ENCODE peak calls at places on chromosomes 16 and 17, in four cellular contexts. One of them, this sample, is unnamed.

GRCh38 chr16:88816736-88817535 is 5.2 kb upstream of the APRT start:
- DNase-seq in coronary artery: no peak
- DNase-seq in Peyer's patch: no peak
- DNase-seq in iris pigment epithelial cell: no peak
- DNase-seq in this sample: no peak

GRCh38 chr17:28901866-28902818 is 737 bp downstream of the DHRS13 start:
- DNase-seq in Peyer's patch: peak
- DNase-seq in coronary artery: no peak
- DNase-seq in iris pigment epithelial cell: no peak
- DNase-seq in this sample: peak

GRCh38 chr16:4351880-4352279 is 759 bp upstream of the PAM16 start:
- DNase-seq in Peyer's patch: no peak
- DNase-seq in coronary artery: no peak
- DNase-seq in iris pigment epithelial cell: no peak
- DNase-seq in this sample: no peak

GRCh38 chr16:52363082-52363481 is 183.9 kb downstream of the TOX3 start:
- DNase-seq in iris pigment epithelial cell: no peak
- DNase-seq in Peyer's patch: no peak
- DNase-seq in coronary artery: no peak
- DNase-seq in this sample: no peak

GRCh38 chr17:1871743-1872142 is 41.9 kb downstream of the RPA1 start:
- DNase-seq in Peyer's patch: no peak
- DNase-seq in coronary artery: no peak
- DNase-seq in iris pigment epithelial cell: no peak
- DNase-seq in this sample: no peak

GRCh38 chr16:454397-454940 is 29.0 kb downstream of the RAB11FIP3 start:
- DNase-seq in iris pigment epithelial cell: no peak
- DNase-seq in coronary artery: no peak
- DNase-seq in Peyer's patch: no peak
- DNase-seq in this sample: no peak

GRCh38 chr17:72273301-72274056 is 152.7 kb downstream of the SOX9 start:
- DNase-seq in coronary artery: no peak
- DNase-seq in iris pigment epithelial cell: no peak
- DNase-seq in Peyer's patch: no peak
- DNase-seq in this sample: no peak

GRCh38 chr17:4625181-4625601 is 16.3 kb downstream of the ALOX15 start:
- DNase-seq in coronary artery: no peak
- DNase-seq in Peyer's patch: no peak
- DNase-seq in iris pigment epithelial cell: peak
- DNase-seq in this sample: peak

GRCh38 chr16:77302685-77303084 is 103.5 kb downstream of the SYCE1L start:
- DNase-seq in Peyer's patch: no peak
- DNase-seq in iris pigment epithelial cell: no peak
- DNase-seq in coronary artery: no peak
- DNase-seq in this sample: no peak

This sample was measured in dermis blood vessel endothelial cell.